ENCODE peak calls at places on chromosome 4, in ten cellular contexts. L is MM.1S; Q is upper lobe of left lung; D is fibroblast of villous mesenchyme; A is endothelial cell of umbilical vein; B is CD8-positive, alpha-beta T cell; Y is endodermal cell; X is cardiac muscle cell; S is uterus; H is lower lobe of right lung. P is an unnamed sample.

GRCh38 chr4:2537011-2537830 is 774 bp downstream of the FAM193A start:
- DNase-seq in Y (peak; percentile 78), L (peak; percentile 54), H (peak; percentile 76), S (peak; percentile 47), A (peak; percentile 59), Q (peak; percentile 94), B (peak; percentile 58), X (peak; percentile 42), D (peak; percentile 41), P (peak; percentile 86)

GRCh38 chr4:3701271-3702083 is 64.7 kb upstream of the ADRA2C start:
- DNase-seq in A (no peak), Q (peak; percentile 75), L (no peak), X (no peak), S (no peak), B (no peak), H (peak; percentile 39), Y (no peak), D (no peak), P (peak; percentile 55)

GRCh38 chr4:140037353-140038030 is 116.5 kb downstream of the MAML3 start:
- DNase-seq in L (no peak), D (peak; percentile 77), Q (no peak), A (peak; percentile 93), H (no peak), Y (no peak), X (peak; percentile 71), S (no peak), B (no peak), P (no peak)

GRCh38 chr4:173735055-173735454 is 205.0 kb upstream of the HAND2 start:
- DNase-seq in Q (no peak), X (peak; percentile 12), Y (no peak), S (no peak), L (no peak), A (no peak), H (no peak), D (peak; percentile 47), B (no peak), P (no peak)

GRCh38 chr4:1795304-1796195 is 2.5 kb downstream of the FGFR3 start:
- DNase-seq in D (no peak), S (no peak), L (no peak), X (no peak), Q (peak; percentile 55), Y (peak; percentile 76), H (no peak), A (no peak), B (no peak), P (no peak)

GRCh38 chr4:57544811-57545654 is 434.8 kb upstream of the IGFBP7 start:
- DNase-seq in S (no peak), Q (no peak), Y (peak; percentile 38), A (no peak), D (no peak), X (no peak), B (no peak), H (no peak), L (no peak), P (no peak)

GRCh38 chr4:38800366-38800765 is 4.2 kb downstream of the TLR1 start:
- DNase-seq in Y (no peak), L (no peak), D (no peak), B (no peak), S (no peak), Q (no peak), H (no peak), X (no peak), A (no peak), P (no peak)

GRCh38 chr4:793941-794621 is 31.8 kb downstream of the CPLX1 start:
- DNase-seq in D (no peak), H (peak; percentile 14), A (no peak), B (no peak), Y (no peak), S (no peak), X (no peak), Q (no peak), L (no peak), P (no peak)

GRCh38 chr4:1169691-1170096 is 2.7 kb downstream of the SPON2 start:
- DNase-seq in D (no peak), A (no peak), Y (peak; percentile 50), S (no peak), X (no peak), H (peak; percentile 44), L (no peak), Q (peak; percentile 77), B (no peak), P (no peak)

GRCh38 chr4:53055716-53056413 is 193.7 kb downstream of the RASL11B start:
- DNase-seq in D (no peak), Y (no peak), L (no peak), H (no peak), A (peak; percentile 50), X (no peak), S (no peak), B (no peak), Q (no peak), P (no peak)

GRCh38 chr4:38867478-38868054 is at the start of gene FAM114A1:
- DNase-seq in A (peak; percentile 80), S (peak; percentile 83), L (peak; percentile 73), Q (peak; percentile 96), H (peak; percentile 86), X (peak; percentile 91), D (peak; percentile 84), Y (peak; percentile 88), B (no peak), P (peak; percentile 90)

GRCh38 chr4:55181606-55182005 is 56.2 kb upstream of the KDR start:
- DNase-seq in D (peak; percentile 80), B (no peak), X (peak; percentile 82), S (no peak), H (no peak), Y (no peak), A (peak; percentile 73), Q (no peak), L (no peak), P (no peak)

GRCh38 chr4:55186700-55187099 is 61.3 kb upstream of the KDR start:
- DNase-seq in B (no peak), H (no peak), S (no peak), Q (no peak), A (peak; percentile 83), L (no peak), Y (peak; percentile 76), D (no peak), X (no peak), P (no peak)

GRCh38 chr4:55186123-55186522 is 60.7 kb upstream of the KDR start:
- DNase-seq in S (no peak), B (no peak), D (no peak), Y (no peak), L (no peak), X (no peak), H (no peak), A (peak; percentile 50), Q (no peak), P (no peak)

GRCh38 chr4:55183926-55184599 is 58.7 kb upstream of the KDR start:
- DNase-seq in Y (peak; percentile 84), B (no peak), S (no peak), Q (no peak), L (no peak), A (peak; percentile 81), X (peak; percentile 97), D (peak; percentile 93), H (no peak), P (no peak)

DNA sequence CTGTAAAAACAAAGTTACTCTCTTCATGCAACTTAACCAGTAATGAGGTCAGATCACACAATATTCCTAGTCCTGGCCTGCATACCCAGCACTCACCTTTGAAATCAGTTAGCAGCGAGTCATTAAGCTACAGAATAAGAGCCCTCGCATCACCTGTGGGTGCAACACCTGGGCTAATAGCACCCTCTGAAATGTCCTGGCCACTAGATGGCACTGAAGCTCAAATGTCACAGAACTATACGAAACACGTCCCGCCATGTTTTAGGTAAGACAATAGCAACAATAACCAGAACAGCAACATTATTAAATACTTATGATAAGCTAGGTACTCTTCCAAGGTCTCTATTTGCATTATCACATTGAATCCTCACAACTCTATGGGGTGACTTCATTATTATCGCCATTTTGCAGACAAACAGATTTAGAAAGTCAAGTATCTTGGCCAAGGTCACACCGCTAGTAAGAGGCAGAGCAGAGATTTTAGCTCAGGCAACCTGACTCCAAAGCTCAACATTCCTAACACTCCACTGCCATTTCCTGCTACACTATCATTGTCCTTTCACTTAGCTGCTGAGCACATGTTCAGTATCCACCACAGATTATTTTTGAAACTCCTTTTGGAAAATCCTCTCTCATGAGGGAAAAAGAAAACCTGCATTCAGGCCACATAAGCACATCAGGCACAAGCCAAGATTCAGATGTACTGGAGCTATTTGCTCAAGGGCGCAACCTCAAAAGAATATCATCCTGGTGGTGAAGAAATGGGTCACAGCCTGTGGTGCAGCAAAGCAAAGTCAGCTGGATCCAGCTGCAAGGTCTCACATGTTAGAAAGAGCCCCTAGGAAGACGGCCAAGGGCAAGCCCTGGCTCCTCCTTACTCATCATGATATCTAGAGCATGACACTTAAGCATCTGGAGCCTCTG is 59.5 kb upstream of the KDR start:
- DNase-seq in Q (no peak), S (peak; percentile 42), H (no peak), Y (peak; percentile 86), B (no peak), A (no peak), D (peak; percentile 83), L (peak; percentile 33), X (peak; percentile 82), P (no peak)
- TF ChIP-seq CTCF in Q (peak; percentile 17), S (no peak), H (peak; percentile 32), Y (peak; percentile 78), B (peak; percentile 30), A (peak; percentile 30), D (peak; percentile 9), L (peak; percentile 55), X (peak; percentile 28), P (peak; percentile 37)

GRCh38 chr4:186643501-186644315 is 79.9 kb downstream of the FAT1 start:
- DNase-seq in B (no peak), X (peak; percentile 76), L (no peak), S (no peak), Q (no peak), D (peak; percentile 94), A (no peak), Y (no peak), H (no peak), P (no peak)
- H3K4me3 ChIP-seq in B (no peak overlapping the region), X (no peak overlapping the region), L (no peak overlapping the region), S (no peak overlapping the region), Q (no peak overlapping the region), D (no peak overlapping the region), A (no peak overlapping the region), Y (no peak overlapping the region), H (no peak overlapping the region), P (no peak overlapping the region)

GRCh38 chr4:121326580-121326979 is 54.2 kb downstream of the QRFPR start:
- DNase-seq in D (no peak), S (no peak), X (no peak), L (no peak), B (no peak), Q (no peak), H (no peak), A (no peak), Y (no peak), P (no peak)

GRCh38 chr4:121330180-121330665 is 50.6 kb downstream of the QRFPR start:
- DNase-seq in X (no peak), B (no peak), A (no peak), Q (no peak), Y (no peak), L (no peak), H (no peak), D (no peak), S (no peak), P (no peak)

GRCh38 chr4:121324331-121324730 is 56.5 kb downstream of the QRFPR start:
- DNase-seq in H (no peak), Y (no peak), B (no peak), Q (no peak), A (no peak), S (no peak), D (no peak), L (no peak), X (no peak), P (no peak)
- TF ChIP-seq CTCF in H (no peak), Y (peak; percentile 65), B (no peak), Q (no peak), A (no peak), S (no peak), D (no peak), L (no peak), X (no peak), P (no peak)

GRCh38 chr4:108058685-108059440 is 69.2 kb downstream of the HADH start:
- DNase-seq in D (peak; percentile 44), L (no peak), X (peak; percentile 7), Q (peak; percentile 51), B (no peak), Y (no peak), A (no peak), S (no peak), H (no peak), P (no peak)
- H3K4me3 ChIP-seq in D (no peak overlapping the region), L (no peak overlapping the region), X (no peak overlapping the region), Q (no peak overlapping the region), B (no peak overlapping the region), Y (no peak overlapping the region), A (no peak overlapping the region), S (no peak overlapping the region), H (no peak overlapping the region), P (no peak overlapping the region)

P was measured in upper lobe of right lung.